ENCODE peak calls at places on chromosomes 3 and 15, in five cellular contexts. A is K562, Q is endothelial cell of umbilical vein, K is A549, C is HepG2. U is an unnamed sample.
A peak's percentile ranks its signal among the peaks of the same experiment; 100 is the strongest.

GRCh38 chr3:58293516-58293915 is 12.5 kb upstream of the RPP14 start:
- DNase-seq in K (no peak), C (no peak), Q (no peak), A (no peak), U (no peak)

GRCh38 chr3:106108925-106109324 is 240.1 kb upstream of the CBLB start:
- DNase-seq in Q (no peak), A (no peak), K (no peak), C (no peak), U (no peak)

GRCh38 chr3:129463736-129464135 is 23.7 kb downstream of the IFT122 start:
- DNase-seq in Q (no peak), C (no peak), A (no peak), K (no peak), U (no peak)

GRCh38 chr3:73500321-73500720 is 124.4 kb downstream of the PDZRN3 start:
- DNase-seq in A (no peak), Q (no peak), K (no peak), C (no peak), U (no peak)

GRCh38 chr3:8885806-8886205 is 77.5 kb downstream of the RAD18 start:
- DNase-seq in C (no peak), A (no peak), K (no peak), Q (no peak), U (no peak)

GRCh38 chr3:1693145-1693544 is 405.5 kb upstream of the CNTN4 start:
- DNase-seq in K (no peak), C (no peak), Q (no peak), A (no peak), U (peak; percentile 44)

GRCh38 chr15:95996494-95996893 is 334.0 kb upstream of the NR2F2 start:
- DNase-seq in C (no peak), A (no peak), Q (no peak), K (no peak), U (peak; percentile 59)

GRCh38 chr3:141940204-141940776 is 63.8 kb downstream of the ATP1B3 start:
- DNase-seq in C (no peak), Q (peak; percentile 84), K (peak; percentile 48), A (no peak), U (no peak)

GRCh38 chr3:33060609-33061337 is 36.2 kb downstream of the GLB1 start:
- DNase-seq in Q (no peak), A (no peak), C (no peak), K (no peak), U (no peak)

GRCh38 chr15:52183562-52184173 is 7.5 kb downstream of the GNB5 start:
- DNase-seq in C (no peak), Q (peak; percentile 51), K (peak; percentile 47), A (peak; percentile 33), U (peak; percentile 25)

GRCh38 chr15:99564221-99565030 is 1.4 kb upstream of the MEF2A start:
- DNase-seq in C (peak; percentile 36), A (no peak), K (no peak), Q (peak; percentile 44), U (peak; percentile 69)

GRCh38 chr3:42270561-42270960 is 4.6 kb upstream of the CCK start:
- DNase-seq in Q (no peak), K (no peak), A (no peak), C (no peak), U (no peak)

GRCh38 chr3:195458188-195458800 is 15.5 kb upstream of the ACAP2 start:
- DNase-seq in C (no peak), A (peak; percentile 31), Q (peak; percentile 32), K (no peak), U (peak; percentile 42)

GRCh38 chr3:133644768-133645167 is 17.0 kb downstream of the TOPBP1 start:
- DNase-seq in Q (peak; percentile 89), A (no peak), K (peak; percentile 80), C (peak; percentile 48), U (no peak)

GRCh38 chr3:34260266-34260990 is 462.0 kb downstream of the PDCD6IP start:
- DNase-seq in Q (peak; percentile 61), A (peak; percentile 56), K (peak; percentile 44), C (peak; percentile 10), U (peak; percentile 44)

GRCh38 chr3:175737646-175738572 is 878.8 kb downstream of the NAALADL2 start:
- DNase-seq in C (no peak), A (no peak), K (no peak), Q (no peak), U (no peak)

DNA sequence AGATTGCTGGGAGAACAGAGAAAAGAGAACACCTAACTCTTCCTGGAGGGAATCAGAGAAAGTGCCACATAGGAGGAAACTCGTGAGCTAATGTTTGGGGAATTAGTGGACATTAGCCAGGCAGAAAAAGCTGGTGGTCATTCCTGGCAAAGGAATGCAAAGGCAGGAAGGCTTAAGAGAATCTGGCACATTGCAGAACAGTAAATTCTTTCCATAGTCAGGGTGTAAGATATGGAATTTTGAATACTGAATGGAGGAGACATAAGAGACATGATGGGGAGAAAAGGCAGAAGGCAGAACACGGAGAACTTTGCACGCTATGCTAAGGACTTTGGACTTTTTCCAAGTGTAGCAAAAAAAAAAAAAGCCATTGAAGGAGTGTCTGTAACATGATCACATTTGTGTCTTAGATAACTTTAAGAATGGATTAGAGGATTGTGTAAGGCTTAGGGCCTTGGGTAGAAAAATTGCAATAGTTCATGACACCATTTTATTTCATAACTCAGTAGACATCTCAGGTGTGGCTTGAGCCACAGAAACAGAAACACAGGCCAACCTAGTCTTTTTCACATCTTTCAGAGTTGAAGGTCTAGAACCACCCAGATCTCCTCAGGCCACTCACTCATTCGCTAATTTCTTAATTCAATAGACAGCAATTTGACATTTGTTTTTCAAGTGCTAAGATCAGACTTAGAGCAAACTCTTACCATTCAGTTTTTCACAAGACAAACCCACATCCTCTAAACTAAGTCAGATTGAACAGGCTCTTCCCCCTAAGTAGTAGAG is 31.2 kb upstream of the CCDC80 start:
- DNase-seq in K (peak; percentile 64), Q (peak; percentile 64), C (no peak), A (no peak), U (no peak)
- TF ChIP-seq MAX in K (no peak), Q (no peak), C (no peak), A (no peak), U (no peak)

GRCh38 chr3:75254685-75255084 is 409.4 kb upstream of the FRG2C start:
- DNase-seq in C (no peak), K (no peak), A (no peak), Q (no peak), U (no peak)
- TF ChIP-seq MYC in C (no peak), K (no peak), A (no peak), Q (no peak), U (no peak)

DNA sequence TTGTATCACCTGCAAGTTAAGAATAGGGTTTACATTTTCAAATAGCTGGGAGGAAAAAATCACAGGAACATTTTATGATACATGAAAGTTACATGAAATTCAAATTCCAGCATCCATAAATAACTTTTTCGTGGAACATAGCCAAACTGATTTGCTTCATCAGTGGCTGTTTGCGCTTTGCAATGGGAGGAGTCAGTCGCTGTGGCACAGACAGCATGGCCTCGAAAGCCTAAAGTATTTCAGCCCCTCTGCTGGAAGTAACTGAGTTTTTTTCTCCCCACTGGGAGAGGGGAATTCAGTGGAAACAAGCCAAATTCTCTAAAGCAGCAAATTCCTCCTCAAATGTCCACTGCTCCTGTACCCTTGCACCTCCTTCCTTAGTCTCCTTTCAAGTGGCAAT is 271.9 kb downstream of the SUCLG2 start:
- DNase-seq in Q (no peak), A (no peak), C (no peak), K (no peak), U (no peak)
- TF ChIP-seq CTCF in Q (no peak), A (no peak), C (no peak), K (no peak), U (no peak)

DNA sequence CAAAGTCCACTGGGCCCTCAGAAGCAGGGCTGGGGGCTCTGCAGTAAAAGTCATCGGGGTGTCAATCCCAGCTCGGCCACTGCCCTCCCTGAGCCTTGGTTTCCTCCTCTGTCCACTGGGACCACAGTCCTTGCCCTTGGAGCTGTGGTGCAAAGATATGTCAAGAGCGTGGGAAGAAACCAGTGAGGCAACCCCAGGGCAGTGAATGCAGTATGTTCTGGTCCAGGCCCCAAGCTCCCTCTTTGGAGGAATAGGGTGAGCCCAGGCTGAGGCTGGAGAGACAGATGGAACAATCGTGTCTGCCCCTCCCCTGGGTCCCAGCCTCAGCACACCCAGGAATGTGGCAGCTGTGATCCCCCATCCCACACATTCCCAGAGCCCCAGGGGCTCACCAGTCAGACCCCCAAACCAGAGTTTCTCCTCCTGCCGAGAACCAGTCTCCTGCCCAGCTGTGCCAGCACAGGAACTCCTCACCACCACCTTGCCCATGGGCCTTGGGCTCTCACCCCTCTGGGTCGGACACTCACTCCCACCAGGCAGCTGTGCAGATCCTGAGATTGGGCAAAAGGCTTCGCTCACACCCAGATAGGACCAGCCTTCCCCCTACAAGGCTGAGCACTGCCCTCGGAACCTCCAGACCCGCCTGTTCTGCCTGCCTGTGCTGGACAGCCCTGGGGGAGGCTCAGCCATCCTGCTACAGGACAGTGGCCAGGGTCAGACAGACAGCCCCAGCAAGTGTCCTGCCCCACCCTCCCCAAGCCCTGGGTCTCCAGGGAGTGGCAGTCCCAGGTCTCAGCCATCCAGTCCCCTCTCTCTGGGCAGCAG is 546 bp downstream of the GRIP2 start:
- DNase-seq in A (no peak), C (no peak), K (no peak), Q (no peak), U (no peak)
- TF ChIP-seq MAX in A (no peak), C (no peak), K (no peak), Q (no peak), U (no peak)

GRCh38 chr15:37262922-37263608 is 162.7 kb upstream of the MEIS2 start:
- DNase-seq in Q (no peak), K (no peak), A (no peak), C (no peak), U (no peak)
- TF ChIP-seq MYC in Q (no peak), K (no peak), A (no peak), C (no peak), U (no peak)

GRCh38 chr3:13283877-13284264 is 136.3 kb downstream of the NUP210 start:
- DNase-seq in Q (no peak), A (no peak), C (no peak), K (no peak), U (no peak)

GRCh38 chr3:13281657-13282527 is 138.2 kb downstream of the NUP210 start:
- DNase-seq in K (peak; percentile 58), C (peak; percentile 69), Q (no peak), A (peak; percentile 50), U (peak; percentile 53)

GRCh38 chr3:13285007-13285567 is 135.0 kb downstream of the NUP210 start:
- DNase-seq in K (no peak), Q (no peak), C (no peak), A (no peak), U (no peak)

GRCh38 chr3:13282528-13282985 is 137.6 kb downstream of the NUP210 start:
- DNase-seq in A (peak; percentile 59), C (no peak), K (peak; percentile 31), Q (no peak), U (peak; percentile 54)

GRCh38 chr3:13282986-13283876 is 136.9 kb downstream of the NUP210 start:
- DNase-seq in Q (no peak), A (peak; percentile 88), C (no peak), K (peak; percentile 63), U (peak; percentile 71)
- TF ChIP-seq CTCF in Q (no peak), A (peak; percentile 67), C (peak; percentile 61), K (peak; percentile 32), U (peak; percentile 27)

GRCh38 chr15:25184356-25185155 is 229.8 kb downstream of the SNRPN start:
- DNase-seq in Q (no peak), K (no peak), A (no peak), C (no peak), U (no peak)
- TF ChIP-seq MAX in Q (no peak), K (no peak), A (no peak), C (no peak), U (no peak)

U was measured in NB4.